ENCODE peak calls at places on chromosomes 16 and 17, in six cellular contexts. One of them, this sample, is unnamed.

GRCh38 chr16:14401839-14402115 is 228.3 kb downstream of the PARN start:
- DNase-seq in PC-3: no peak
- DNase-seq in tibial artery: peak
- DNase-seq in fibroblast of mammary gland: peak
- DNase-seq in adrenal gland: no peak
- DNase-seq in B cell: no peak
- DNase-seq in this sample: no peak

GRCh38 chr17:50272711-50273653 is 1.3 kb upstream of the TMEM92 start:
- DNase-seq in PC-3: peak
- DNase-seq in tibial artery: peak
- DNase-seq in fibroblast of mammary gland: peak
- DNase-seq in adrenal gland: peak
- DNase-seq in B cell: peak
- DNase-seq in this sample: no peak

GRCh38 chr17:67504182-67504581 is 127.1 kb downstream of the PITPNC1 start:
- DNase-seq in PC-3: no peak
- DNase-seq in tibial artery: no peak
- DNase-seq in fibroblast of mammary gland: no peak
- DNase-seq in adrenal gland: no peak
- DNase-seq in B cell: no peak
- DNase-seq in this sample: no peak

GRCh38 chr16:12406158-12406557 is 397.5 kb downstream of the CPPED1 start:
- DNase-seq in PC-3: no peak
- DNase-seq in tibial artery: no peak
- DNase-seq in fibroblast of mammary gland: no peak
- DNase-seq in adrenal gland: no peak
- DNase-seq in B cell: no peak
- DNase-seq in this sample: no peak

GRCh38 chr16:67547423-67548264 is 14.7 kb upstream of the CTCF start:
- DNase-seq in PC-3: no peak
- DNase-seq in tibial artery: no peak
- DNase-seq in fibroblast of mammary gland: no peak
- DNase-seq in adrenal gland: no peak
- DNase-seq in B cell: peak
- DNase-seq in this sample: peak

GRCh38 chr17:79933863-79934652 is 94.8 kb upstream of the CBX4 start:
- DNase-seq in PC-3: peak
- DNase-seq in tibial artery: peak
- DNase-seq in fibroblast of mammary gland: no peak
- DNase-seq in adrenal gland: peak
- DNase-seq in B cell: peak
- DNase-seq in this sample: no peak

GRCh38 chr17:78888911-78889496 is 14.0 kb downstream of the CEP295NL start:
- DNase-seq in PC-3: no peak
- DNase-seq in tibial artery: no peak
- DNase-seq in fibroblast of mammary gland: no peak
- DNase-seq in adrenal gland: no peak
- DNase-seq in B cell: peak
- DNase-seq in this sample: no peak

GRCh38 chr17:10116676-10117075 is 81.7 kb downstream of the GAS7 start:
- DNase-seq in PC-3: no peak
- DNase-seq in tibial artery: no peak
- DNase-seq in fibroblast of mammary gland: no peak
- DNase-seq in adrenal gland: no peak
- DNase-seq in B cell: no peak
- DNase-seq in this sample: no peak

GRCh38 chr17:44110011-44110686 is 13.3 kb downstream of the HDAC5 start:
- DNase-seq in PC-3: no peak
- DNase-seq in tibial artery: no peak
- DNase-seq in fibroblast of mammary gland: no peak
- DNase-seq in adrenal gland: no peak
- DNase-seq in B cell: no peak
- DNase-seq in this sample: no peak

GRCh38 chr17:41919165-41919817 is 540 bp upstream of the ACLY start:
- DNase-seq in PC-3: peak
- DNase-seq in tibial artery: peak
- DNase-seq in fibroblast of mammary gland: peak
- DNase-seq in adrenal gland: no peak
- DNase-seq in B cell: no peak
- DNase-seq in this sample: no peak

GRCh38 chr17:80245566-80246265 is 14.9 kb upstream of the RNF213 start:
- DNase-seq in PC-3: no peak
- DNase-seq in tibial artery: no peak
- DNase-seq in fibroblast of mammary gland: no peak
- DNase-seq in adrenal gland: no peak
- DNase-seq in B cell: no peak
- DNase-seq in this sample: no peak

GRCh38 chr17:42387221-42387657 is 1.0 kb downstream of the STAT3 start:
- DNase-seq in PC-3: no peak
- DNase-seq in tibial artery: no peak
- DNase-seq in fibroblast of mammary gland: peak
- DNase-seq in adrenal gland: no peak
- DNase-seq in B cell: no peak
- DNase-seq in this sample: peak

GRCh38 chr17:80217703-80218362 is 2.3 kb downstream of the SGSH start:
- DNase-seq in PC-3: no peak
- DNase-seq in tibial artery: no peak
- DNase-seq in fibroblast of mammary gland: no peak
- DNase-seq in adrenal gland: no peak
- DNase-seq in B cell: no peak
- DNase-seq in this sample: no peak

GRCh38 chr16:28497861-28498599 is 3.6 kb downstream of the APOBR start:
- DNase-seq in PC-3: no peak
- DNase-seq in tibial artery: no peak
- DNase-seq in fibroblast of mammary gland: no peak
- DNase-seq in adrenal gland: no peak
- DNase-seq in B cell: no peak
- DNase-seq in this sample: no peak

GRCh38 chr16:81018496-81018895 is 11.5 kb downstream of the CENPN start:
- DNase-seq in PC-3: no peak
- DNase-seq in tibial artery: no peak
- DNase-seq in fibroblast of mammary gland: no peak
- DNase-seq in adrenal gland: no peak
- DNase-seq in B cell: no peak
- DNase-seq in this sample: no peak

GRCh38 chr17:72122002-72122310 is 1.1 kb downstream of the SOX9 start:
- DNase-seq in PC-3: peak
- DNase-seq in tibial artery: no peak
- DNase-seq in fibroblast of mammary gland: no peak
- DNase-seq in adrenal gland: no peak
- DNase-seq in B cell: no peak
- DNase-seq in this sample: no peak

GRCh38 chr17:70683936-70684335 is 514.6 kb downstream of the KCNJ2 start:
- DNase-seq in PC-3: no peak
- DNase-seq in tibial artery: no peak
- DNase-seq in fibroblast of mammary gland: no peak
- DNase-seq in adrenal gland: no peak
- DNase-seq in B cell: no peak
- DNase-seq in this sample: no peak

GRCh38 chr17:30824002-30824355 is 513 bp downstream of the CRLF3 start:
- DNase-seq in PC-3: no peak
- DNase-seq in tibial artery: peak
- DNase-seq in fibroblast of mammary gland: no peak
- DNase-seq in adrenal gland: peak
- DNase-seq in B cell: no peak
- DNase-seq in this sample: no peak

GRCh38 chr17:75525806-75526554 is 483 bp downstream of the LLGL2 start:
- DNase-seq in PC-3: peak
- DNase-seq in tibial artery: no peak
- DNase-seq in fibroblast of mammary gland: no peak
- DNase-seq in adrenal gland: peak
- DNase-seq in B cell: no peak
- DNase-seq in this sample: no peak

GRCh38 chr17:79798296-79799173 is 1.7 kb upstream of the CBX8 start:
- DNase-seq in PC-3: no peak
- DNase-seq in tibial artery: no peak
- DNase-seq in fibroblast of mammary gland: peak
- DNase-seq in adrenal gland: no peak
- DNase-seq in B cell: peak
- DNase-seq in this sample: no peak

GRCh38 chr17:62701706-62702085 is 74.2 kb downstream of the MRC2 start:
- DNase-seq in PC-3: no peak
- DNase-seq in tibial artery: no peak
- DNase-seq in fibroblast of mammary gland: no peak
- DNase-seq in adrenal gland: no peak
- DNase-seq in B cell: no peak
- DNase-seq in this sample: peak

GRCh38 chr17:40320771-40321501 is 12.0 kb downstream of the RARA start:
- DNase-seq in PC-3: no peak
- DNase-seq in tibial artery: peak
- DNase-seq in fibroblast of mammary gland: no peak
- DNase-seq in adrenal gland: no peak
- DNase-seq in B cell: peak
- DNase-seq in this sample: peak

GRCh38 chr17:45090711-45091110 is 29.6 kb downstream of the NMT1 start:
- DNase-seq in PC-3: no peak
- DNase-seq in tibial artery: no peak
- DNase-seq in fibroblast of mammary gland: no peak
- DNase-seq in adrenal gland: peak
- DNase-seq in B cell: no peak
- DNase-seq in this sample: no peak

GRCh38 chr17:45227101-45227591 is 5.5 kb downstream of the FMNL1 start:
- DNase-seq in PC-3: no peak
- DNase-seq in tibial artery: no peak
- DNase-seq in fibroblast of mammary gland: peak
- DNase-seq in adrenal gland: no peak
- DNase-seq in B cell: peak
- DNase-seq in this sample: no peak

GRCh38 chr16:80667258-80667560 is 126.4 kb downstream of the DYNLRB2 start:
- DNase-seq in PC-3: no peak
- DNase-seq in tibial artery: no peak
- DNase-seq in fibroblast of mammary gland: no peak
- DNase-seq in adrenal gland: no peak
- DNase-seq in B cell: no peak
- DNase-seq in this sample: no peak

GRCh38 chr17:57677858-57678257 is 67.2 kb downstream of the CCDC182 start:
- DNase-seq in PC-3: no peak
- DNase-seq in tibial artery: no peak
- DNase-seq in fibroblast of mammary gland: no peak
- DNase-seq in adrenal gland: no peak
- DNase-seq in B cell: no peak
- DNase-seq in this sample: no peak

GRCh38 chr16:55123652-55124051 is 193.0 kb downstream of the IRX5 start:
- DNase-seq in PC-3: no peak
- DNase-seq in tibial artery: no peak
- DNase-seq in fibroblast of mammary gland: no peak
- DNase-seq in adrenal gland: no peak
- DNase-seq in B cell: no peak
- DNase-seq in this sample: no peak

GRCh38 chr16:55118701-55119260 is 188.1 kb downstream of the IRX5 start:
- DNase-seq in PC-3: no peak
- DNase-seq in tibial artery: no peak
- DNase-seq in fibroblast of mammary gland: no peak
- DNase-seq in adrenal gland: no peak
- DNase-seq in B cell: no peak
- DNase-seq in this sample: no peak

GRCh38 chr16:55116165-55116894 is 185.7 kb downstream of the IRX5 start:
- DNase-seq in PC-3: no peak
- DNase-seq in tibial artery: no peak
- DNase-seq in fibroblast of mammary gland: no peak
- DNase-seq in adrenal gland: no peak
- DNase-seq in B cell: no peak
- DNase-seq in this sample: no peak

GRCh38 chr16:55115506-55115905 is 184.8 kb downstream of the IRX5 start:
- DNase-seq in PC-3: no peak
- DNase-seq in tibial artery: no peak
- DNase-seq in fibroblast of mammary gland: no peak
- DNase-seq in adrenal gland: no peak
- DNase-seq in B cell: no peak
- DNase-seq in this sample: no peak

DNA sequence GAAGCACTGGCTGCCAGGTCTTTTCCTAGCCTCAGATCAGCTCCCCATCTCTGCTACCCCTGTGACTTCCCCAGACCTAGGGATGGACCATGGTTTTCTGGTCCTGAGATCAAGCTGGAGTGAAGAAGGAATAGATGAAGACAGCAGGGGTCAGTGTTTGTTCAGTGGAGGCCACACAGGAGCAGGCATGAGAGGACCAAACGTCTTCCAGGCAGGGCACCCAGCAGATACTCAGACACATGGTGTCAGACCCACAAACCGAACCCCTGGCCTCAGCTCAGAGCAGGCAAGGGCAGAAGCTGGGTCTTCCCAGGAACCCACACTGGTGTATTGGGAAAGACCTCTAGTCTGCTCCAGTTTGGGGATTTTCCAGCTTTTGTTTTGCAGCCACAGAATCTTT is 189.7 kb downstream of the IRX5 start:
- DNase-seq in PC-3: no peak
- DNase-seq in tibial artery: no peak
- DNase-seq in fibroblast of mammary gland: no peak
- DNase-seq in adrenal gland: no peak
- DNase-seq in B cell: no peak
- DNase-seq in this sample: no peak
- TF ChIP-seq CTCF in PC-3: no peak
- TF ChIP-seq CTCF in tibial artery: no peak
- TF ChIP-seq CTCF in fibroblast of mammary gland: no peak
- TF ChIP-seq CTCF in adrenal gland: no peak
- TF ChIP-seq CTCF in B cell: no peak
- TF ChIP-seq CTCF in this sample: no peak

GRCh38 chr17:6045621-6046357 is 24.4 kb upstream of the WSCD1 start:
- DNase-seq in PC-3: no peak
- DNase-seq in tibial artery: no peak
- DNase-seq in fibroblast of mammary gland: no peak
- DNase-seq in adrenal gland: no peak
- DNase-seq in B cell: no peak
- DNase-seq in this sample: no peak
- TF ChIP-seq CTCF in PC-3: no peak
- TF ChIP-seq CTCF in tibial artery: peak
- TF ChIP-seq CTCF in fibroblast of mammary gland: no peak
- TF ChIP-seq CTCF in adrenal gland: no peak
- TF ChIP-seq CTCF in B cell: no peak
- TF ChIP-seq CTCF in this sample: no peak

GRCh38 chr17:73226556-73227172 is 33.8 kb downstream of the COG1 start:
- DNase-seq in PC-3: no peak
- DNase-seq in tibial artery: no peak
- DNase-seq in fibroblast of mammary gland: no peak
- DNase-seq in adrenal gland: no peak
- DNase-seq in B cell: no peak
- DNase-seq in this sample: no peak
- TF ChIP-seq CTCF in PC-3: no peak
- TF ChIP-seq CTCF in tibial artery: no peak
- TF ChIP-seq CTCF in fibroblast of mammary gland: no peak
- TF ChIP-seq CTCF in adrenal gland: no peak
- TF ChIP-seq CTCF in B cell: no peak
- TF ChIP-seq CTCF in this sample: no peak

DNA sequence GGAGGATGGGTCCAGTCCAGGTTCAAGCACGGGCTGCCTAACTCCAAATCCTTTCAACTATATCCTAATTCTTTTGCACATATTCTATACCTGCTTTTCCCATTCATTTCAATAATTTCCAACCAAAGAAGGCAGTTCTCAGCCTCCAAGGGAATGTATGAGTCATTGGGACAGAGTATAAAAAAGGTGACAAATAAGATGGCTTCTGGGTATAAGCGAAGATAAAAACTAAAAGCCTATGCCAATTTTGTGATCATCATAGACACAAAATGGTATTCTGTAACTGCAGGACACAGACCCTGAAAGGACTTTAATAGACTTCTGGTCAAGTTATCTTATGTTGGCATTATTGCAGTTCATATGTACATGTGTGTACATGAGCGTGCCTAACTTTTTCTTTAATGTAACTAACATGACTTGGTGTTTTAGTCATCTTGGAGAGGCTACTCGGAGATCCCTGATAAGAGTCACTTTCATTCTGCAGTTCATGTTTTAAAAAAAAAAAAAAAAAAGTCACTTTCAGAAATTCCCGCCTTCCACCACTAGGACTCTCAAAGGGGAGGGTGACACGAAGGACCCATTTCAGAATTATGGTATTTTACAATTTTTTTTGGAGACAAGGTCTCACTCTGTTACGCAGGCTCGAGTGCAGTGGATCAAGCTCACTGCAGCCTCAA is 17.3 kb downstream of the COG1 start:
- DNase-seq in PC-3: peak
- DNase-seq in tibial artery: no peak
- DNase-seq in fibroblast of mammary gland: no peak
- DNase-seq in adrenal gland: no peak
- DNase-seq in B cell: no peak
- DNase-seq in this sample: no peak
- TF ChIP-seq CTCF in PC-3: peak
- TF ChIP-seq CTCF in tibial artery: peak
- TF ChIP-seq CTCF in fibroblast of mammary gland: peak
- TF ChIP-seq CTCF in adrenal gland: peak
- TF ChIP-seq CTCF in B cell: peak
- TF ChIP-seq CTCF in this sample: no peak

This sample was measured in sigmoid colon.